ENCODE peak calls at places on chromosomes 2 and 18, in six cellular contexts. S, I, A, H, T and Y are unnamed samples.

GRCh38 chr2:88053301-88053700 is 2.3 kb downstream of the KRCC1 start:
- DNase-seq in I (no peak), A (no peak), T (no peak), H (no peak), S (no peak), Y (no peak)

GRCh38 chr18:73407506-73407905 is 539.7 kb upstream of the NETO1 start:
- DNase-seq in A (no peak), S (no peak), H (no peak), I (no peak), T (no peak), Y (no peak)

GRCh38 chr2:120798569-120799215 is 63.0 kb downstream of the GLI2 start:
- DNase-seq in T (no peak), H (peak), S (no peak), A (no peak), I (no peak), Y (no peak)

GRCh38 chr18:11654736-11655604 is 34.1 kb upstream of the GNAL start:
- DNase-seq in S (peak), H (peak), I (no peak), T (peak), A (peak), Y (peak)

GRCh38 chr2:225275443-225275842 is 124.1 kb upstream of the NYAP2 start:
- DNase-seq in T (no peak), I (no peak), S (no peak), H (no peak), A (no peak), Y (no peak)

GRCh38 chr2:224938670-224939309 is 103.5 kb downstream of the DOCK10 start:
- DNase-seq in T (no peak), A (no peak), I (no peak), H (no peak), S (no peak), Y (no peak)

GRCh38 chr2:187003038-187003543 is 154.1 kb upstream of the ZSWIM2 start:
- DNase-seq in T (no peak), I (no peak), S (no peak), A (no peak), H (no peak), Y (no peak)

GRCh38 chr2:207143474-207144190 is 22.1 kb downstream of the KLF7 start:
- DNase-seq in H (no peak), I (peak), A (peak), T (peak), S (peak), Y (peak)

GRCh38 chr2:39176997-39177396 is 56.1 kb upstream of the SOS1 start:
- DNase-seq in H (no peak), T (no peak), A (no peak), S (no peak), I (no peak), Y (no peak)

GRCh38 chr2:107681946-107682345 is 144.7 kb upstream of the RGPD4 start:
- DNase-seq in T (no peak), S (no peak), H (peak), A (no peak), I (no peak), Y (peak)

GRCh38 chr18:67589325-67589724 is 72.8 kb upstream of the DSEL start:
- DNase-seq in I (no peak), S (no peak), H (no peak), A (no peak), T (no peak), Y (no peak)